ENCODE peak calls at places on chromosomes 11 and 22, in four cellular contexts. Q is A549, K is astrocyte, J is body of pancreas. U is an unnamed sample.

GRCh38 chr11:1410366-1411291 is 20.9 kb downstream of the BRSK2 start:
- DNase-seq in Q (no peak), K (no peak), J (peak), U (no peak)

GRCh38 chr11:122756417-122756816 is 81.9 kb upstream of the CRTAM start:
- DNase-seq in Q (no peak), K (no peak), J (no peak), U (no peak)

GRCh38 chr22:48180631-48181030 is 1418.2 kb downstream of the TBC1D22A start:
- DNase-seq in Q (no peak), K (no peak), J (no peak), U (no peak)

GRCh38 chr11:118430956-118431355 is 5.3 kb upstream of the KMT2A start:
- DNase-seq in Q (no peak), K (no peak), J (no peak), U (no peak)

GRCh38 chr11:115284766-115285165 is 219.4 kb downstream of the CADM1 start:
- DNase-seq in Q (no peak), K (peak), J (no peak), U (no peak)

GRCh38 chr11:96008161-96008560 is 84.3 kb upstream of the MTMR2 start:
- DNase-seq in Q (no peak), K (peak), J (no peak), U (no peak)

GRCh38 chr22:25390297-25391240 is 171.1 kb downstream of the CRYBB2 start:
- DNase-seq in Q (no peak), K (no peak), J (no peak), U (no peak)

GRCh38 chr11:63622318-63622717 is 8.1 kb upstream of the PLAAT3 start:
- DNase-seq in Q (peak), K (no peak), J (peak), U (peak)

GRCh38 chr11:63917685-63918523 is 940 bp upstream of the RCOR2 start:
- DNase-seq in Q (peak), K (no peak), J (peak), U (no peak)

GRCh38 chr11:104127828-104128227 is 36.1 kb downstream of the PDGFD start:
- DNase-seq in Q (no peak), K (peak), J (no peak), U (peak)

GRCh38 chr22:46290843-46291785 is 5.6 kb upstream of the GTSE1 start:
- DNase-seq in Q (no peak), K (no peak), J (no peak), U (no peak)

GRCh38 chr11:116232364-116232801 is 540.4 kb downstream of the BUD13 start:
- DNase-seq in Q (no peak), K (peak), J (no peak), U (no peak)

GRCh38 chr11:73752216-73752867 is 8.5 kb downstream of the RAB6A start:
- DNase-seq in Q (no peak), K (peak), J (peak), U (no peak)

GRCh38 chr11:129593098-129593497 is 217.4 kb downstream of the BARX2 start:
- DNase-seq in Q (no peak), K (no peak), J (no peak), U (no peak)

GRCh38 chr11:100681064-100681502 is 6.0 kb upstream of the ARHGAP42 start:
- DNase-seq in Q (no peak), K (peak), J (peak), U (peak)
- H3K27ac ChIP-seq in Q (no peak), K (no peak), J (no peak), U (no peak)

GRCh38 chr11:110098645-110099044 is 5.5 kb downstream of the ZC3H12C start:
- DNase-seq in Q (no peak), K (no peak), J (no peak), U (no peak)
- TF ChIP-seq CTCF in Q (no peak), K (no peak), J (no peak), U (no peak)

GRCh38 chr11:94168882-94169281 is 40.2 kb downstream of the PANX1 start:
- DNase-seq in Q (no peak), K (no peak), J (no peak), U (no peak)

GRCh38 chr11:94169516-94169915 is 40.9 kb downstream of the PANX1 start:
- DNase-seq in Q (no peak), K (no peak), J (no peak), U (no peak)

GRCh38 chr11:94171693-94172440 is 43.2 kb downstream of the PANX1 start:
- DNase-seq in Q (peak), K (no peak), J (no peak), U (peak)

GRCh38 chr11:94169930-94170329 is 41.3 kb downstream of the PANX1 start:
- DNase-seq in Q (no peak), K (no peak), J (no peak), U (no peak)

GRCh38 chr11:94170953-94171352 is 42.3 kb downstream of the PANX1 start:
- DNase-seq in Q (no peak), K (no peak), J (no peak), U (no peak)
- H3K27ac ChIP-seq in Q (no peak), K (no peak), J (no peak), U (no peak)

GRCh38 chr22:31678748-31679147 is 16.7 kb upstream of the PISD start:
- DNase-seq in Q (no peak), K (no peak), J (no peak), U (no peak)

GRCh38 chr22:31680764-31681624 is 19.0 kb upstream of the PISD start:
- DNase-seq in Q (no peak), K (peak), J (no peak), U (no peak)

GRCh38 chr22:31682751-31683150 is 20.7 kb upstream of the PISD start:
- DNase-seq in Q (no peak), K (no peak), J (no peak), U (no peak)

GRCh38 chr22:31683181-31684105 is 21.4 kb upstream of the PISD start:
- DNase-seq in Q (no peak), K (no peak), J (no peak), U (peak)

GRCh38 chr22:31681625-31682345 is 19.8 kb upstream of the PISD start:
- DNase-seq in Q (no peak), K (peak), J (no peak), U (no peak)
- TF ChIP-seq CTCF in Q (no peak), K (no peak), J (no peak), U (no peak)

DNA sequence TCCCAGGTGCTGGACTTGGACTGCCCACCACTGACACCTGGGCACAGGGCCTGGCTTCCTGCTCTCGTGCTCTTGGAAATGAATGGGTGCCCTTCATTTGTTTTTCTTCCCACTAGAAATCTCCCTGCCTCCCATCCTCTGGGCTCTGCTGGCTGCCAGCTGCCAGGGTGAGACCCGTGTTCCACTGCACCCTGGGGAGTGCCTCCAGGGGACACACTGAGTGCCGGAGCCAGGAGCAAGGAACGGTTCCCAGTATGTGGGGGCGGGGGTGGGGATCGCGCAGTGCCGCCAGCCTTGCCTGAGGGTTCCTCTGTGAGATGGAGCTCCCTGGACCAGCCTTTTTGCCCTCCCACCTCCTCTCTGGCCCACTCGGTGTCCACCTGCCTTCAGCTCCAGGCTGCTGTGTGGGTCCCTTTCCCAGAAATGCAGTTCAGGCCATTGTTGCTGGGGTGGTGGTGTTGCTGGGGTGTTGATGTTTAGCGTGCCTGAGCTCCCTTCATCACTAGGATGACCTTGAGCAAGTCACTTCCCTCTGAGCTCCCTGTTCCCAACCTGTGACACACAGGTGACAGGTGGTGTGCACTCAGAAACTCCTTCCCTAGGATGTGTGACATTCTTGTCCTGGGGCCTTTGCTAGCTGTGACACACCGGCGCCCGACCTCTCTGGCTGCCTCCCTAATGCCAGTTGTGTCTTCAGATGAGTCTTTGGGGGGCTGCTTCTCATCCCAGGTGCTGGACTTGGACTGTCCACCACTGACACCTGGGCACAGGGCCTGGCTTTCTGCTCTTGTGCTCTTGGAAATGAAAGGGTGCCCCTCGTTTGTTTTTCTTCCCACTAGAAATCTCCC is 72.1 kb downstream of the MED15 start:
- DNase-seq in Q (no peak), K (no peak), J (no peak), U (no peak)
- H3K27ac ChIP-seq in Q (no peak), K (no peak), J (no peak), U (peak)

GRCh38 chr11:34165786-34166557 is 60.5 kb downstream of the NAT10 start:
- DNase-seq in Q (no peak), K (no peak), J (no peak), U (peak)
- TF ChIP-seq CTCF in Q (peak), K (no peak), J (no peak), U (no peak)

GRCh38 chr11:45234306-45235006 is 51.7 kb downstream of the SYT13 start:
- DNase-seq in Q (no peak), K (no peak), J (no peak), U (no peak)
- H3K27ac ChIP-seq in Q (no peak), K (no peak), J (no peak), U (no peak)

GRCh38 chr11:32279672-32280071 is 155.7 kb downstream of the WT1 start:
- DNase-seq in Q (no peak), K (no peak), J (no peak), U (no peak)
- TF ChIP-seq CTCF in Q (no peak), K (no peak), J (no peak), U (no peak)

U was measured in RWPE1.